ENCODE peak calls at places on chromosomes 1 and 21, in five cellular contexts. I is RWPE1, U is stomach, C is upper lobe of left lung, N is bronchial epithelial cell. F is an unnamed sample.

GRCh38 chr1:153390938-153391710 is at the start of gene S100A8:
- DNase-seq in C (no peak), N (peak; percentile 82), I (peak; percentile 82), U (peak; percentile 48), F (no peak)

GRCh38 chr1:154182342-154183044 is 9.4 kb downstream of the TPM3 start:
- DNase-seq in C (peak; percentile 93), N (peak; percentile 73), U (peak; percentile 68), I (peak; percentile 72), F (peak; percentile 38)

GRCh38 chr1:205013683-205014367 is 29.2 kb upstream of the CNTN2 start:
- DNase-seq in I (no peak), N (peak; percentile 45), C (no peak), U (peak; percentile 43), F (no peak)

GRCh38 chr1:41860771-41861170 is 58.0 kb downstream of the HIVEP3 start:
- DNase-seq in C (no peak), I (no peak), U (no peak), N (no peak), F (no peak)

GRCh38 chr21:14591882-14592281 is 45.8 kb upstream of the SAMSN1 start:
- DNase-seq in I (no peak), N (peak; percentile 9), U (peak; percentile 50), C (no peak), F (no peak)

GRCh38 chr1:245062906-245063305 is 91.9 kb upstream of the KIF26B start:
- DNase-seq in I (no peak), U (no peak), C (no peak), N (no peak), F (no peak)

GRCh38 chr1:167107456-167107855 is 13.6 kb downstream of the STYXL2 start:
- DNase-seq in I (no peak), C (no peak), U (no peak), N (peak; percentile 74), F (no peak)

GRCh38 chr1:59967141-59967697 is 40.6 kb upstream of the CYP2J2 start:
- DNase-seq in C (no peak), N (peak; percentile 40), I (no peak), U (no peak), F (no peak)

GRCh38 chr1:62967031-62967430 is 183.1 kb downstream of the ATG4C start:
- DNase-seq in N (no peak), U (no peak), I (no peak), C (peak; percentile 60), F (no peak)

GRCh38 chr1:17777330-17777729 is 22.2 kb downstream of the ACTL8 start:
- DNase-seq in N (no peak), U (no peak), I (no peak), C (no peak), F (no peak)

GRCh38 chr1:26412180-26412840 is 1.7 kb downstream of the LIN28A start:
- DNase-seq in U (no peak), I (no peak), C (no peak), N (no peak), F (no peak)

GRCh38 chr1:150548632-150549495 is at the start of gene ADAMTSL4:
- DNase-seq in U (peak; percentile 72), C (peak; percentile 95), I (peak; percentile 58), N (peak; percentile 48), F (peak; percentile 57)

GRCh38 chr1:168121314-168122029 is 15.3 kb downstream of the GPR161 start:
- DNase-seq in U (peak; percentile 37), C (peak; percentile 84), I (no peak), N (peak; percentile 13), F (no peak)

GRCh38 chr1:153527023-153527724 is 8.6 kb downstream of the S100A6 start:
- DNase-seq in U (no peak), C (no peak), I (peak; percentile 88), N (peak; percentile 98), F (no peak)

GRCh38 chr1:165403835-165404482 is 41.0 kb downstream of the RXRG start:
- DNase-seq in C (no peak), N (peak; percentile 27), I (peak; percentile 50), U (peak; percentile 45), F (no peak)

GRCh38 chr1:47690341-47691244 is 252.7 kb downstream of the FOXD2 start:
- DNase-seq in U (no peak), N (no peak), C (no peak), I (no peak), F (no peak)

GRCh38 chr1:10841059-10841458 is 44.6 kb upstream of the CASZ1 start:
- DNase-seq in C (no peak), U (no peak), I (no peak), N (no peak), F (no peak)

GRCh38 chr1:204520834-204521709 is 4.9 kb downstream of the MDM4 start:
- DNase-seq in C (no peak), I (no peak), N (peak; percentile 44), U (no peak), F (peak; percentile 30)

GRCh38 chr21:34981793-34982192 is 67.3 kb downstream of the RUNX1 start:
- DNase-seq in I (no peak), C (no peak), N (no peak), U (no peak), F (no peak)

GRCh38 chr1:24201941-24202440 is 14.9 kb upstream of the IFNLR1 start:
- DNase-seq in C (peak; percentile 45), U (peak; percentile 90), N (peak; percentile 93), I (peak; percentile 74), F (no peak)

GRCh38 chr1:248196965-248197364 is at the start of gene OR2M3:
- DNase-seq in N (no peak), I (no peak), C (no peak), U (no peak), F (no peak)

GRCh38 chr1:55010887-55011217 is 12.1 kb downstream of the BSND start:
- DNase-seq in U (no peak), I (no peak), N (no peak), C (no peak), F (no peak)

GRCh38 chr21:43853851-43854772 is 10.9 kb upstream of the AGPAT3 start:
- DNase-seq in I (no peak), C (peak; percentile 70), U (no peak), N (no peak), F (no peak)

GRCh38 chr1:41305576-41306365 is 55.5 kb upstream of the FOXO6 start:
- DNase-seq in C (no peak), U (peak; percentile 10), N (no peak), I (no peak), F (no peak)

GRCh38 chr1:77900687-77901293 is 12.4 kb downstream of the NEXN start:
- DNase-seq in U (no peak), N (peak; percentile 70), I (peak; percentile 56), C (no peak), F (no peak)

GRCh38 chr21:46120301-46121285 is 22.7 kb downstream of the COL6A2 start:
- DNase-seq in I (no peak), C (peak; percentile 66), N (no peak), U (no peak), F (peak; percentile 9)

GRCh38 chr1:226199971-226200370 is 13.4 kb upstream of the ACBD3 start:
- DNase-seq in I (no peak), U (no peak), C (no peak), N (no peak), F (no peak)
- TF ChIP-seq CTCF in I (no peak), U (no peak), C (no peak), N (no peak), F (no peak)

DNA sequence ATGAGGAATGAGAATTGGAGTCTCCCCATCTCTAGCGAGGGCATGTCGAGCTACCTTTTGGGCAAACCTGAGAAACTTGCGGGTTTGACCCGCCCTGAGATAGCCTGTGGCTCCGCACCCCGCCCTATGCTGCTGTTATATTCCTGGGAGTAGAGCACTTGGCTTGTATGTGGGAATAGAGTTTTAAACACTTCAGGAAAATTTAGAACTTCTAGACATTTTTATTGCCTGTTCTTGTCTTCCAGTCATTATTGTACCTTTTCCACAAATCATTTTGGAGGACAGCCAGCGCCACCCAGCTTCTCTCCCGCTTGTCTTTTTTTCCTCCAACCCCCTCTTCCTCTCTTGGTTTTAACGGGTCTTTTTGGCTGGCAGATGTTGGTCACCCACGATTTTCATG is 739 bp downstream of the GNPAT start:
- DNase-seq in U (no peak), C (no peak), I (peak; percentile 65), N (peak; percentile 16), F (no peak)
- TF ChIP-seq CTCF in U (no peak), C (no peak), I (no peak), N (no peak), F (no peak)

GRCh38 chr1:96533820-96534219 is 187.8 kb upstream of the PTBP2 start:
- DNase-seq in I (no peak), N (no peak), C (no peak), U (no peak), F (no peak)

GRCh38 chr1:96538883-96539282 is 182.7 kb upstream of the PTBP2 start:
- DNase-seq in I (no peak), C (no peak), U (no peak), N (no peak), F (no peak)

GRCh38 chr1:96536576-96536975 is 185.0 kb upstream of the PTBP2 start:
- DNase-seq in U (no peak), C (no peak), N (no peak), I (no peak), F (no peak)

GRCh38 chr1:96541491-96541890 is 180.1 kb upstream of the PTBP2 start:
- DNase-seq in C (no peak), N (no peak), I (no peak), U (no peak), F (no peak)

DNA sequence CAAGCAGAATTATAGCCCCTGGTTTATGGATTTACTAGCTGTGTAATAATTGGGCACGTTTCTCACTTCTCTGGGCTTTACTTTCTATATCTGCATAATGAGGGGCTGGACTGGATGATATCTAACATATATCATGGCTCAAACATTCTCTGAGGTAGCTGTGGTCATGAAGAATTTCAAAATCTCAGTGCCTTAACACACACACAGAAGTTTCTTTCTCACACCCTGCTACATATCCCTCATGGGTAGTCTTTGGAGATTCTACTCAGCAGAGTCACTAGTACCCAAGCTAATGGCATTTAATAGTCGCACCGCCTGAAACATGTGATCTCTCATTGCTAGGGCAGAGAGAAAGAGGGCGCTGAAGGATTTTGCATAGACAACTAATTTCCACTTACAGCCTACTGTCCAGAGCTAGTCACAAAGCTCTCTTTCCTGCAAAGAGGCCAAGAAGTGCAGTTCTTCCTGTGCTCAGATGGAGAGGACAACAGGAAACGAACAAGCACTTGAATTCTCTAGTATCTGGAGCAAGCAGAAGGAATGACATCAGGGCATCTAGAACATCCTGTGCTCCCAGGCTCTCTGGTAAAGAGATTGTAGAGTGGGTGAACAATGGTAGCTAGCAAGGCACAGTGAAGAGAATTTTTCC is 183.5 kb upstream of the PTBP2 start:
- DNase-seq in U (no peak), C (no peak), N (no peak), I (no peak), F (no peak)
- TF ChIP-seq CTCF in U (no peak), C (no peak), N (no peak), I (no peak), F (no peak)

DNA sequence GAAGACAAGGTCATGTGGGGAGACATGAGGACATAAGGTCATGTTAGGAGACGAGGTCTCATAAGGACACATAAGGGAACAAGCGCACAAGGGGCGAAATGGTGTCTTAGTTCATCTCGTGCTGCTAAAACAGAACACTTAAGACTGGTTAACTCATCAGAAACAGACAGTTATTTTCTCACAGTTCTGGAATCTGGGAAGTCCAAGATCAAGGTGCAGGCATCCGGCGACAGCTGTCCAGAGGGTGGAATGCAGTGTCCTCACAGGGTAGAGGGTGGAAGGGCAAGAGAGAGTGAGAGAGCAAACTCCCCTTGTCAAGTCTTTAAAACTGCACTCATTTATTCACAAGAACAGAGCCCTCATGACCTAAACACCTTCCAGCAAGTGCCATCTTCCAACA is 34.6 kb upstream of the PDPN start:
- DNase-seq in U (no peak), I (no peak), C (no peak), N (no peak), F (no peak)
- TF ChIP-seq CTCF in U (no peak), I (no peak), C (no peak), N (no peak), F (no peak)

GRCh38 chr1:85894651-85895050 is 186.4 kb upstream of the ZNHIT6 start:
- DNase-seq in C (no peak), I (peak; percentile 33), U (no peak), N (peak; percentile 34), F (no peak)
- TF ChIP-seq CTCF in C (no peak), I (no peak), U (no peak), N (peak; percentile 10), F (no peak)

F was measured in activated B cell treated with CpG ODN at 0.5 μM for 24 hours.